ENCODE peak calls at places on chromosomes 7 and 10, in ten cellular contexts. D is endothelial cell, E is LoVo, R is HuH-7, P is EL, C is HFFc6, M is hypothalamus, Q is activated T-cell treated with anti-CD3 and anti-CD28 coated beads for 24 hours, S is lower leg skin, W is midbrain. K is an unnamed sample.

GRCh38 chr7:45001138-45001694 is 1.2 kb downstream of the CCM2 start:
- DNase-seq in D (no peak), E (no peak), R (no peak), P (no peak), C (no peak), M (no peak), Q (peak), S (no peak), W (no peak), K (no peak)

GRCh38 chr7:110027385-110027784 is 1063.5 kb upstream of the LRRN3 start:
- DNase-seq in D (no peak), E (no peak), R (no peak), P (peak), C (no peak), M (no peak), Q (no peak), S (no peak), W (no peak), K (no peak)

GRCh38 chr7:134901389-134902020 is 84.8 kb upstream of the AGBL3 start:
- DNase-seq in D (no peak), E (no peak), R (no peak), P (no peak), C (no peak), M (no peak), Q (no peak), S (no peak), W (no peak), K (no peak)

GRCh38 chr7:148770004-148770403 is 71.3 kb downstream of the CUL1 start:
- DNase-seq in D (no peak), E (no peak), R (no peak), P (no peak), C (no peak), M (no peak), Q (no peak), S (no peak), W (no peak), K (no peak)

GRCh38 chr10:77949167-77949566 is 22.6 kb upstream of the DLG5 start:
- DNase-seq in D (peak), E (peak), R (no peak), P (peak), C (peak), M (no peak), Q (no peak), S (no peak), W (no peak), K (no peak)

GRCh38 chr7:127658979-127659378 is 7.0 kb downstream of the SND1 start:
- DNase-seq in D (no peak), E (no peak), R (no peak), P (no peak), C (no peak), M (no peak), Q (no peak), S (no peak), W (no peak), K (no peak)

GRCh38 chr10:103284170-103284569 is 7.2 kb downstream of the INA start:
- DNase-seq in D (no peak), E (peak), R (no peak), P (peak), C (peak), M (no peak), Q (no peak), S (no peak), W (no peak), K (peak)

GRCh38 chr10:16933799-16934198 is 116.6 kb upstream of the RSU1 start:
- DNase-seq in D (no peak), E (no peak), R (no peak), P (no peak), C (no peak), M (no peak), Q (no peak), S (no peak), W (no peak), K (no peak)

GRCh38 chr10:63977329-63977923 is 456.2 kb downstream of the REEP3 start:
- DNase-seq in D (peak), E (peak), R (peak), P (peak), C (peak), M (no peak), Q (no peak), S (no peak), W (peak), K (peak)

GRCh38 chr10:121935702-121936101 is 7.9 kb upstream of the ATE1 start:
- DNase-seq in D (no peak), E (peak), R (peak), P (no peak), C (no peak), M (no peak), Q (no peak), S (peak), W (no peak), K (no peak)

GRCh38 chr7:43929529-43930457 is 3.6 kb downstream of the UBE2D4 start:
- DNase-seq in D (no peak), E (no peak), R (no peak), P (no peak), C (no peak), M (no peak), Q (no peak), S (no peak), W (no peak), K (no peak)

GRCh38 chr7:102841290-102841689 is 71.5 kb upstream of the LRRC17 start:
- DNase-seq in D (no peak), E (no peak), R (no peak), P (no peak), C (no peak), M (no peak), Q (no peak), S (no peak), W (no peak), K (no peak)

GRCh38 chr7:149462101-149462520 is 1.2 kb upstream of the ZNF777 start:
- DNase-seq in D (no peak), E (no peak), R (no peak), P (no peak), C (no peak), M (no peak), Q (no peak), S (no peak), W (no peak), K (no peak)

GRCh38 chr7:91949221-91950009 is 8.8 kb downstream of the AKAP9 start:
- DNase-seq in D (no peak), E (no peak), R (no peak), P (peak), C (no peak), M (no peak), Q (no peak), S (no peak), W (no peak), K (no peak)

GRCh38 chr7:97006146-97006950 is 995 bp downstream of the DLX6 start:
- DNase-seq in D (peak), E (peak), R (peak), P (no peak), C (no peak), M (no peak), Q (no peak), S (peak), W (no peak), K (no peak)

GRCh38 chr10:127894146-127894545 is 1.4 kb upstream of the CLRN3 start:
- DNase-seq in D (no peak), E (no peak), R (no peak), P (no peak), C (no peak), M (no peak), Q (no peak), S (no peak), W (no peak), K (no peak)

GRCh38 chr7:68279827-68280400 is 1283.3 kb downstream of the TYW1 start:
- DNase-seq in D (no peak), E (no peak), R (no peak), P (no peak), C (no peak), M (no peak), Q (no peak), S (no peak), W (no peak), K (no peak)

GRCh38 chr7:134908289-134908688 is 78.0 kb upstream of the AGBL3 start:
- DNase-seq in D (no peak), E (no peak), R (no peak), P (peak), C (peak), M (no peak), Q (no peak), S (no peak), W (no peak), K (no peak)

GRCh38 chr7:69610675-69611037 is 12.4 kb downstream of the AUTS2 start:
- DNase-seq in D (no peak), E (no peak), R (no peak), P (no peak), C (no peak), M (no peak), Q (no peak), S (no peak), W (no peak), K (no peak)

K was measured in GM04503.